ENCODE peak calls at places on chromosomes 3 and 15, in four cellular contexts. B, P, G and T are unnamed samples.

GRCh38 chr15:68211656-68212320 is 6.7 kb upstream of the CALML4 start:
- DNase-seq in P (no peak), B (no peak), G (no peak), T (no peak)

GRCh38 chr3:56467108-56467507 is 1.2 kb downstream of the ERC2 start:
- DNase-seq in P (peak; percentile 28), G (no peak), B (peak; percentile 56), T (peak; percentile 83)

GRCh38 chr15:55742927-55743614 is at the start of gene PRTG:
- DNase-seq in G (no peak), B (no peak), P (peak; percentile 87), T (peak; percentile 86)

GRCh38 chr3:4710191-4710590 is 217.0 kb downstream of the ITPR1 start:
- DNase-seq in P (no peak), G (no peak), B (no peak), T (no peak)

GRCh38 chr15:75167588-75168076 is 34.0 kb upstream of the C15orf39 start:
- DNase-seq in G (no peak), P (peak; percentile 94), B (no peak), T (no peak)

GRCh38 chr3:61841111-61841845 is 279.9 kb downstream of the PTPRG start:
- DNase-seq in G (no peak), P (peak; percentile 53), B (no peak), T (no peak)

GRCh38 chr15:59722032-59722431 is 32.9 kb upstream of the BNIP2 start:
- DNase-seq in B (no peak), P (no peak), G (no peak), T (no peak)

GRCh38 chr3:186998937-186999368 is 68.6 kb downstream of the ST6GAL1 start:
- DNase-seq in G (no peak), B (no peak), P (no peak), T (no peak)

GRCh38 chr3:50121416-50122032 is 32.8 kb downstream of the RBM5 start:
- DNase-seq in B (peak; percentile 86), G (peak; percentile 16), P (peak; percentile 79), T (peak; percentile 84)

GRCh38 chr15:99844150-99844549 is 110.9 kb upstream of the LYSMD4 start:
- DNase-seq in P (no peak), G (no peak), B (no peak), T (no peak)

GRCh38 chr3:72265250-72265649 is 480.3 kb upstream of the PROK2 start:
- DNase-seq in G (no peak), P (peak; percentile 54), B (no peak), T (no peak)
- TF ChIP-seq CTCF in G (peak; percentile 35), P (peak; percentile 51), B (peak; percentile 14), T (no peak)

GRCh38 chr15:45641374-45641778 is 6.5 kb downstream of the SQOR start:
- DNase-seq in G (no peak), P (peak; percentile 97), B (no peak), T (peak; percentile 53)
- TF ChIP-seq CTCF in G (no peak), P (peak; percentile 21), B (no peak), T (peak; percentile 14)

GRCh38 chr15:34621675-34622074 is 38.2 kb upstream of the GOLGA8B start:
- DNase-seq in B (no peak), P (peak; percentile 48), G (no peak), T (no peak)
- TF ChIP-seq CTCF in B (peak; percentile 68), P (peak; percentile 50), G (peak; percentile 23), T (no peak)

DNA sequence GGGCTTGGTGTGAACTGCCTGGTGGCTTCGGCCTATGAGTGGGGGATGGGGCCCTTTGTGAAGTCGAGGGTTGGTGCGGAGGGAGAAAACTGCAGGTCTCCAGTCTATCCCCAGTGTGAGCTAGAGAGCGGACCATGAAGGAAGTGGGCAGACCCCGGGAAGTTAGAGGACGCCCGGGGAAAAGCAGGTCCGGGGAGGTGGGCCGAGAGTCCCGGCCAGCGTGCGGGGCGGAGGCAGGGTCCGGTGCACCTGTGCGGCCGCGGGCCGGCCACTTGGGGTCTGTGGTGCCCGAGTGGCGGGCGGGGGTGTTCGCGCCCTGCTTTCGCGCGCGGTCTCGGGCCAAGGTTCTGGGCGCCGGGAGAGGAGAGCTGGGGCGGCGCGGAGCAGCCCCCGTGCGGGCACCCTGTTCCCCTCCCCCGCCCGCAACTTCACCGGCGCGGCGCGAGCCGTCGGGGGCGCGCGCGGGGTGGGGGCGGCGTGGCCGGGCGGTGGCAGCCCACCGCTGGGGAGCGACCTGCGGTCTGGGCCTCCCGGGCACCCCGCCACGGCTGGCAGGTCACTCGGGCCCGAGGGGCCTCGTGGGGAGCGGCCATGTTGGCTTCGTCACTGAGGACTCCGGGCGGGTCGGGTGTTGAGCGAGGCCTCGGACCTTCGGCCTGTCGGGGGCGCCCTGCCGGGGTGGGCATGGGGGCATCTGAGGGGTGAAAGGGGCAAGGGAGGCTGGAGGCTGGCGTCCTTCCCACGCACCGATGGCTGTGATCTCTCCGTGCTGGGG is 4.8 kb downstream of the UBE2E1 start:
- DNase-seq in B (peak; percentile 33), G (no peak), P (peak; percentile 22), T (peak; percentile 73)
- TF ChIP-seq CTCF in B (peak; percentile 15), G (no peak), P (peak; percentile 18), T (no peak)